ENCODE peak calls at places on chromosomes 2 and 18, in nine cellular contexts. One of them, this sample, is unnamed.

GRCh38 chr2:152594792-152595191 is 122.5 kb downstream of the PRPF40A start:
- DNase-seq in NCI-H1105: no peak
- DNase-seq in fibroblast of mammary gland: peak; percentile 98
- DNase-seq in DMS 273 treated with DMSO at 0.1 percent for 48 hours: no peak
- DNase-seq in stimulated activated CD8-positive, alpha-beta memory T cell treated with anti-CD3 and anti-CD28 coated beads, Interleukin-15, amount 100 ng/mL, for 4 hours: no peak
- DNase-seq in GF-D8: no peak
- DNase-seq in brain pericyte: no peak
- DNase-seq in germinal center: no peak
- DNase-seq in Peyer's patch: no peak
- DNase-seq in this sample: no peak

GRCh38 chr2:108934151-108934550 is 54.9 kb downstream of the EDAR start:
- DNase-seq in NCI-H1105: no peak
- DNase-seq in fibroblast of mammary gland: no peak
- DNase-seq in DMS 273 treated with DMSO at 0.1 percent for 48 hours: no peak
- DNase-seq in stimulated activated CD8-positive, alpha-beta memory T cell treated with anti-CD3 and anti-CD28 coated beads, Interleukin-15, amount 100 ng/mL, for 4 hours: no peak
- DNase-seq in GF-D8: no peak
- DNase-seq in brain pericyte: no peak
- DNase-seq in germinal center: no peak
- DNase-seq in Peyer's patch: no peak
- DNase-seq in this sample: no peak

GRCh38 chr18:9604348-9604747 is 10.0 kb downstream of the PPP4R1 start:
- DNase-seq in NCI-H1105: no peak
- DNase-seq in fibroblast of mammary gland: no peak
- DNase-seq in DMS 273 treated with DMSO at 0.1 percent for 48 hours: no peak
- DNase-seq in stimulated activated CD8-positive, alpha-beta memory T cell treated with anti-CD3 and anti-CD28 coated beads, Interleukin-15, amount 100 ng/mL, for 4 hours: no peak
- DNase-seq in GF-D8: no peak
- DNase-seq in brain pericyte: no peak
- DNase-seq in germinal center: no peak
- DNase-seq in Peyer's patch: no peak
- DNase-seq in this sample: no peak

GRCh38 chr2:232229296-232229916 is 149.1 kb upstream of the ALPP start:
- DNase-seq in NCI-H1105: no peak
- DNase-seq in fibroblast of mammary gland: peak; percentile 37
- DNase-seq in DMS 273 treated with DMSO at 0.1 percent for 48 hours: no peak
- DNase-seq in stimulated activated CD8-positive, alpha-beta memory T cell treated with anti-CD3 and anti-CD28 coated beads, Interleukin-15, amount 100 ng/mL, for 4 hours: no peak
- DNase-seq in GF-D8: no peak
- DNase-seq in brain pericyte: no peak
- DNase-seq in germinal center: no peak
- DNase-seq in Peyer's patch: no peak
- DNase-seq in this sample: no peak

GRCh38 chr2:28469304-28469703 is 26.6 kb upstream of the PLB1 start:
- DNase-seq in NCI-H1105: no peak
- DNase-seq in fibroblast of mammary gland: peak; percentile 77
- DNase-seq in DMS 273 treated with DMSO at 0.1 percent for 48 hours: no peak
- DNase-seq in stimulated activated CD8-positive, alpha-beta memory T cell treated with anti-CD3 and anti-CD28 coated beads, Interleukin-15, amount 100 ng/mL, for 4 hours: no peak
- DNase-seq in GF-D8: no peak
- DNase-seq in brain pericyte: no peak
- DNase-seq in germinal center: no peak
- DNase-seq in Peyer's patch: no peak
- DNase-seq in this sample: no peak

GRCh38 chr18:67359868-67360838 is 156.4 kb downstream of the DSEL start:
- DNase-seq in NCI-H1105: no peak
- DNase-seq in fibroblast of mammary gland: peak; percentile 95
- DNase-seq in DMS 273 treated with DMSO at 0.1 percent for 48 hours: no peak
- DNase-seq in stimulated activated CD8-positive, alpha-beta memory T cell treated with anti-CD3 and anti-CD28 coated beads, Interleukin-15, amount 100 ng/mL, for 4 hours: peak; percentile 5
- DNase-seq in GF-D8: no peak
- DNase-seq in brain pericyte: peak; percentile 81
- DNase-seq in germinal center: no peak
- DNase-seq in Peyer's patch: peak; percentile 54
- DNase-seq in this sample: no peak

GRCh38 chr2:201466050-201466660 is 14.6 kb downstream of the STRADB start:
- DNase-seq in NCI-H1105: no peak
- DNase-seq in fibroblast of mammary gland: peak; percentile 90
- DNase-seq in DMS 273 treated with DMSO at 0.1 percent for 48 hours: peak; percentile 92
- DNase-seq in stimulated activated CD8-positive, alpha-beta memory T cell treated with anti-CD3 and anti-CD28 coated beads, Interleukin-15, amount 100 ng/mL, for 4 hours: no peak
- DNase-seq in GF-D8: no peak
- DNase-seq in brain pericyte: no peak
- DNase-seq in germinal center: no peak
- DNase-seq in Peyer's patch: no peak
- DNase-seq in this sample: no peak

GRCh38 chr18:48020337-48021250 is 90.1 kb upstream of the SMAD2 start:
- DNase-seq in NCI-H1105: no peak
- DNase-seq in fibroblast of mammary gland: no peak
- DNase-seq in DMS 273 treated with DMSO at 0.1 percent for 48 hours: no peak
- DNase-seq in stimulated activated CD8-positive, alpha-beta memory T cell treated with anti-CD3 and anti-CD28 coated beads, Interleukin-15, amount 100 ng/mL, for 4 hours: no peak
- DNase-seq in GF-D8: no peak
- DNase-seq in brain pericyte: no peak
- DNase-seq in germinal center: no peak
- DNase-seq in Peyer's patch: peak; percentile 17
- DNase-seq in this sample: no peak

GRCh38 chr2:105324732-105325131 is 4.8 kb downstream of the TGFBRAP1 start:
- DNase-seq in NCI-H1105: no peak
- DNase-seq in fibroblast of mammary gland: no peak
- DNase-seq in DMS 273 treated with DMSO at 0.1 percent for 48 hours: no peak
- DNase-seq in stimulated activated CD8-positive, alpha-beta memory T cell treated with anti-CD3 and anti-CD28 coated beads, Interleukin-15, amount 100 ng/mL, for 4 hours: no peak
- DNase-seq in GF-D8: no peak
- DNase-seq in brain pericyte: no peak
- DNase-seq in germinal center: no peak
- DNase-seq in Peyer's patch: no peak
- DNase-seq in this sample: no peak

GRCh38 chr2:240310201-240310600 is 125.3 kb upstream of the GPC1 start:
- DNase-seq in NCI-H1105: no peak
- DNase-seq in fibroblast of mammary gland: no peak
- DNase-seq in DMS 273 treated with DMSO at 0.1 percent for 48 hours: no peak
- DNase-seq in stimulated activated CD8-positive, alpha-beta memory T cell treated with anti-CD3 and anti-CD28 coated beads, Interleukin-15, amount 100 ng/mL, for 4 hours: no peak
- DNase-seq in GF-D8: no peak
- DNase-seq in brain pericyte: no peak
- DNase-seq in germinal center: no peak
- DNase-seq in Peyer's patch: peak; percentile 24
- DNase-seq in this sample: no peak

This sample was measured in CD8-positive, alpha-beta T cell.